ENCODE peak calls at places on chromosomes 7 and 10, in ten cellular contexts. One of them, this sample, is unnamed.

GRCh38 chr7:98687331-98687863 is 70.3 kb downstream of the NPTX2 start:
- DNase-seq in GM23248: no peak
- DNase-seq in B cell: no peak
- DNase-seq in NCI-H460: no peak
- DNase-seq in GM13977: no peak
- DNase-seq in cardiac fibroblast: no peak
- DNase-seq in stimulated activated CD4-positive, alpha-beta T cell treated with anti-CD3 and anti-CD28 coated beads, Interleukin-1b, Interleukin-23, amount 100 ng/mL, for 4 hours: no peak
- DNase-seq in suprapubic skin: no peak
- DNase-seq in caudate nucleus: no peak
- DNase-seq in BE2C: no peak
- DNase-seq in this sample: peak

GRCh38 chr7:28410628-28411578 is 1.4 kb upstream of the CREB5 start:
- DNase-seq in GM23248: peak
- DNase-seq in B cell: no peak
- DNase-seq in NCI-H460: peak
- DNase-seq in GM13977: peak
- DNase-seq in cardiac fibroblast: peak
- DNase-seq in stimulated activated CD4-positive, alpha-beta T cell treated with anti-CD3 and anti-CD28 coated beads, Interleukin-1b, Interleukin-23, amount 100 ng/mL, for 4 hours: no peak
- DNase-seq in suprapubic skin: peak
- DNase-seq in caudate nucleus: peak
- DNase-seq in BE2C: peak
- DNase-seq in this sample: no peak

GRCh38 chr7:7719235-7719634 is 828 bp upstream of the RPA3 start:
- DNase-seq in GM23248: peak
- DNase-seq in B cell: peak
- DNase-seq in NCI-H460: peak
- DNase-seq in GM13977: peak
- DNase-seq in cardiac fibroblast: peak
- DNase-seq in stimulated activated CD4-positive, alpha-beta T cell treated with anti-CD3 and anti-CD28 coated beads, Interleukin-1b, Interleukin-23, amount 100 ng/mL, for 4 hours: peak
- DNase-seq in suprapubic skin: no peak
- DNase-seq in caudate nucleus: no peak
- DNase-seq in BE2C: peak
- DNase-seq in this sample: peak

GRCh38 chr7:100065452-100066186 is 15.9 kb downstream of the ZNF3 start:
- DNase-seq in GM23248: peak
- DNase-seq in B cell: no peak
- DNase-seq in NCI-H460: no peak
- DNase-seq in GM13977: no peak
- DNase-seq in cardiac fibroblast: peak
- DNase-seq in stimulated activated CD4-positive, alpha-beta T cell treated with anti-CD3 and anti-CD28 coated beads, Interleukin-1b, Interleukin-23, amount 100 ng/mL, for 4 hours: no peak
- DNase-seq in suprapubic skin: no peak
- DNase-seq in caudate nucleus: no peak
- DNase-seq in BE2C: peak
- DNase-seq in this sample: no peak

GRCh38 chr10:35216303-35216905 is 89.8 kb downstream of the CREM start:
- DNase-seq in GM23248: no peak
- DNase-seq in B cell: no peak
- DNase-seq in NCI-H460: no peak
- DNase-seq in GM13977: no peak
- DNase-seq in cardiac fibroblast: peak
- DNase-seq in stimulated activated CD4-positive, alpha-beta T cell treated with anti-CD3 and anti-CD28 coated beads, Interleukin-1b, Interleukin-23, amount 100 ng/mL, for 4 hours: no peak
- DNase-seq in suprapubic skin: no peak
- DNase-seq in caudate nucleus: no peak
- DNase-seq in BE2C: no peak
- DNase-seq in this sample: peak

GRCh38 chr7:19519443-19519977 is 189.3 kb downstream of the POLR1F start:
- DNase-seq in GM23248: peak
- DNase-seq in B cell: no peak
- DNase-seq in NCI-H460: no peak
- DNase-seq in GM13977: no peak
- DNase-seq in cardiac fibroblast: peak
- DNase-seq in stimulated activated CD4-positive, alpha-beta T cell treated with anti-CD3 and anti-CD28 coated beads, Interleukin-1b, Interleukin-23, amount 100 ng/mL, for 4 hours: no peak
- DNase-seq in suprapubic skin: no peak
- DNase-seq in caudate nucleus: no peak
- DNase-seq in BE2C: no peak
- DNase-seq in this sample: no peak

GRCh38 chr7:23833405-23833804 is 123.4 kb downstream of the STK31 start:
- DNase-seq in GM23248: no peak
- DNase-seq in B cell: no peak
- DNase-seq in NCI-H460: no peak
- DNase-seq in GM13977: no peak
- DNase-seq in cardiac fibroblast: no peak
- DNase-seq in stimulated activated CD4-positive, alpha-beta T cell treated with anti-CD3 and anti-CD28 coated beads, Interleukin-1b, Interleukin-23, amount 100 ng/mL, for 4 hours: no peak
- DNase-seq in suprapubic skin: no peak
- DNase-seq in caudate nucleus: no peak
- DNase-seq in BE2C: no peak
- DNase-seq in this sample: no peak

GRCh38 chr7:74183653-74184450 is 9.7 kb downstream of the EIF4H start:
- DNase-seq in GM23248: peak
- DNase-seq in B cell: peak
- DNase-seq in NCI-H460: no peak
- DNase-seq in GM13977: no peak
- DNase-seq in cardiac fibroblast: no peak
- DNase-seq in stimulated activated CD4-positive, alpha-beta T cell treated with anti-CD3 and anti-CD28 coated beads, Interleukin-1b, Interleukin-23, amount 100 ng/mL, for 4 hours: no peak
- DNase-seq in suprapubic skin: no peak
- DNase-seq in caudate nucleus: no peak
- DNase-seq in BE2C: peak
- DNase-seq in this sample: no peak

GRCh38 chr10:52984169-52984568 is 211.6 kb upstream of the MBL2 start:
- DNase-seq in GM23248: no peak
- DNase-seq in B cell: no peak
- DNase-seq in NCI-H460: no peak
- DNase-seq in GM13977: no peak
- DNase-seq in cardiac fibroblast: no peak
- DNase-seq in stimulated activated CD4-positive, alpha-beta T cell treated with anti-CD3 and anti-CD28 coated beads, Interleukin-1b, Interleukin-23, amount 100 ng/mL, for 4 hours: no peak
- DNase-seq in suprapubic skin: no peak
- DNase-seq in caudate nucleus: no peak
- DNase-seq in BE2C: no peak
- DNase-seq in this sample: no peak

GRCh38 chr7:50367098-50367497 is 62.6 kb downstream of the IKZF1 start:
- DNase-seq in GM23248: no peak
- DNase-seq in B cell: peak
- DNase-seq in NCI-H460: no peak
- DNase-seq in GM13977: no peak
- DNase-seq in cardiac fibroblast: no peak
- DNase-seq in stimulated activated CD4-positive, alpha-beta T cell treated with anti-CD3 and anti-CD28 coated beads, Interleukin-1b, Interleukin-23, amount 100 ng/mL, for 4 hours: no peak
- DNase-seq in suprapubic skin: no peak
- DNase-seq in caudate nucleus: no peak
- DNase-seq in BE2C: no peak
- DNase-seq in this sample: no peak

GRCh38 chr10:43959364-43959763 is 310.7 kb upstream of the ZNF32 start:
- DNase-seq in GM23248: no peak
- DNase-seq in B cell: no peak
- DNase-seq in NCI-H460: no peak
- DNase-seq in GM13977: no peak
- DNase-seq in cardiac fibroblast: no peak
- DNase-seq in stimulated activated CD4-positive, alpha-beta T cell treated with anti-CD3 and anti-CD28 coated beads, Interleukin-1b, Interleukin-23, amount 100 ng/mL, for 4 hours: no peak
- DNase-seq in suprapubic skin: no peak
- DNase-seq in caudate nucleus: no peak
- DNase-seq in BE2C: no peak
- DNase-seq in this sample: no peak

GRCh38 chr10:88113232-88113631 is 249.8 kb downstream of the PTEN start:
- DNase-seq in GM23248: no peak
- DNase-seq in B cell: peak
- DNase-seq in NCI-H460: no peak
- DNase-seq in GM13977: no peak
- DNase-seq in cardiac fibroblast: peak
- DNase-seq in stimulated activated CD4-positive, alpha-beta T cell treated with anti-CD3 and anti-CD28 coated beads, Interleukin-1b, Interleukin-23, amount 100 ng/mL, for 4 hours: no peak
- DNase-seq in suprapubic skin: no peak
- DNase-seq in caudate nucleus: no peak
- DNase-seq in BE2C: no peak
- DNase-seq in this sample: no peak

GRCh38 chr7:139702811-139703467 is 74.9 kb downstream of the HIPK2 start:
- DNase-seq in GM23248: no peak
- DNase-seq in B cell: no peak
- DNase-seq in NCI-H460: no peak
- DNase-seq in GM13977: peak
- DNase-seq in cardiac fibroblast: no peak
- DNase-seq in stimulated activated CD4-positive, alpha-beta T cell treated with anti-CD3 and anti-CD28 coated beads, Interleukin-1b, Interleukin-23, amount 100 ng/mL, for 4 hours: no peak
- DNase-seq in suprapubic skin: no peak
- DNase-seq in caudate nucleus: no peak
- DNase-seq in BE2C: no peak
- DNase-seq in this sample: no peak

GRCh38 chr7:4730971-4731370 is 44.5 kb upstream of the AP5Z1 start:
- DNase-seq in GM23248: no peak
- DNase-seq in B cell: no peak
- DNase-seq in NCI-H460: no peak
- DNase-seq in GM13977: no peak
- DNase-seq in cardiac fibroblast: no peak
- DNase-seq in stimulated activated CD4-positive, alpha-beta T cell treated with anti-CD3 and anti-CD28 coated beads, Interleukin-1b, Interleukin-23, amount 100 ng/mL, for 4 hours: no peak
- DNase-seq in suprapubic skin: no peak
- DNase-seq in caudate nucleus: no peak
- DNase-seq in BE2C: no peak
- DNase-seq in this sample: no peak

GRCh38 chr7:96977445-96977844 is 27.9 kb upstream of the DLX6 start:
- DNase-seq in GM23248: no peak
- DNase-seq in B cell: no peak
- DNase-seq in NCI-H460: no peak
- DNase-seq in GM13977: no peak
- DNase-seq in cardiac fibroblast: no peak
- DNase-seq in stimulated activated CD4-positive, alpha-beta T cell treated with anti-CD3 and anti-CD28 coated beads, Interleukin-1b, Interleukin-23, amount 100 ng/mL, for 4 hours: no peak
- DNase-seq in suprapubic skin: no peak
- DNase-seq in caudate nucleus: no peak
- DNase-seq in BE2C: no peak
- DNase-seq in this sample: no peak

GRCh38 chr7:39615350-39615975 is 7.9 kb upstream of the RALA start:
- DNase-seq in GM23248: no peak
- DNase-seq in B cell: no peak
- DNase-seq in NCI-H460: no peak
- DNase-seq in GM13977: no peak
- DNase-seq in cardiac fibroblast: no peak
- DNase-seq in stimulated activated CD4-positive, alpha-beta T cell treated with anti-CD3 and anti-CD28 coated beads, Interleukin-1b, Interleukin-23, amount 100 ng/mL, for 4 hours: no peak
- DNase-seq in suprapubic skin: no peak
- DNase-seq in caudate nucleus: no peak
- DNase-seq in BE2C: no peak
- DNase-seq in this sample: no peak

GRCh38 chr10:76880931-76881330 is 756.7 kb downstream of the KCNMA1 start:
- DNase-seq in GM23248: no peak
- DNase-seq in B cell: no peak
- DNase-seq in NCI-H460: no peak
- DNase-seq in GM13977: no peak
- DNase-seq in cardiac fibroblast: no peak
- DNase-seq in stimulated activated CD4-positive, alpha-beta T cell treated with anti-CD3 and anti-CD28 coated beads, Interleukin-1b, Interleukin-23, amount 100 ng/mL, for 4 hours: no peak
- DNase-seq in suprapubic skin: no peak
- DNase-seq in caudate nucleus: no peak
- DNase-seq in BE2C: no peak
- DNase-seq in this sample: no peak